ENCODE peak calls at places on chromosomes 13 and 19, in six cellular contexts. One of them, this sample, is unnamed.

GRCh38 chr13:24716011-24716410 is 35.8 kb downstream of the ATP12A start:
- DNase-seq in mucosa of descending colon: no peak
- DNase-seq in kidney epithelial cell: no peak
- DNase-seq in GM10248: no peak
- DNase-seq in ovary: no peak
- DNase-seq in cardiac fibroblast: no peak
- DNase-seq in this sample: no peak

GRCh38 chr19:5122671-5123409 is 153.9 kb downstream of the KDM4B start:
- DNase-seq in kidney epithelial cell: no peak
- DNase-seq in ovary: no peak
- DNase-seq in GM10248: no peak
- DNase-seq in mucosa of descending colon: no peak
- DNase-seq in cardiac fibroblast: no peak
- DNase-seq in this sample: no peak

GRCh38 chr13:112885782-112886268 is 83.2 kb upstream of the MCF2L start:
- DNase-seq in cardiac fibroblast: peak; percentile 84
- DNase-seq in kidney epithelial cell: peak; percentile 70
- DNase-seq in ovary: peak; percentile 59
- DNase-seq in GM10248: no peak
- DNase-seq in mucosa of descending colon: peak; percentile 91
- DNase-seq in this sample: peak; percentile 51

GRCh38 chr19:14476307-14476662 is 1.1 kb upstream of the PTGER1 start:
- DNase-seq in kidney epithelial cell: no peak
- DNase-seq in mucosa of descending colon: no peak
- DNase-seq in GM10248: no peak
- DNase-seq in ovary: no peak
- DNase-seq in cardiac fibroblast: no peak
- DNase-seq in this sample: no peak

GRCh38 chr19:39398297-39398864 is 7.2 kb downstream of the MED29 start:
- DNase-seq in ovary: peak; percentile 68
- DNase-seq in cardiac fibroblast: peak; percentile 89
- DNase-seq in mucosa of descending colon: peak; percentile 87
- DNase-seq in GM10248: no peak
- DNase-seq in kidney epithelial cell: no peak
- DNase-seq in this sample: no peak

GRCh38 chr13:112446347-112446861 is 70.2 kb downstream of the SPACA7 start:
- DNase-seq in GM10248: no peak
- DNase-seq in cardiac fibroblast: no peak
- DNase-seq in kidney epithelial cell: no peak
- DNase-seq in mucosa of descending colon: no peak
- DNase-seq in ovary: no peak
- DNase-seq in this sample: no peak

GRCh38 chr13:74136089-74136658 is 2.0 kb upstream of the KLF12 start:
- DNase-seq in kidney epithelial cell: no peak
- DNase-seq in mucosa of descending colon: peak; percentile 69
- DNase-seq in GM10248: peak; percentile 17
- DNase-seq in cardiac fibroblast: peak; percentile 73
- DNase-seq in ovary: peak; percentile 36
- DNase-seq in this sample: peak; percentile 15

GRCh38 chr19:42089191-42089750 is 13.3 kb downstream of the ZNF574 start:
- DNase-seq in mucosa of descending colon: no peak
- DNase-seq in kidney epithelial cell: no peak
- DNase-seq in GM10248: no peak
- DNase-seq in ovary: no peak
- DNase-seq in cardiac fibroblast: peak; percentile 31
- DNase-seq in this sample: no peak

GRCh38 chr19:6971366-6971765 is 49.9 kb downstream of the MBD3L2B start:
- DNase-seq in kidney epithelial cell: no peak
- DNase-seq in GM10248: no peak
- DNase-seq in cardiac fibroblast: peak; percentile 23
- DNase-seq in mucosa of descending colon: no peak
- DNase-seq in ovary: no peak
- DNase-seq in this sample: no peak

GRCh38 chr19:31279436-31279765 is 69.8 kb downstream of the TSHZ3 start:
- DNase-seq in ovary: no peak
- DNase-seq in GM10248: no peak
- DNase-seq in mucosa of descending colon: no peak
- DNase-seq in cardiac fibroblast: no peak
- DNase-seq in kidney epithelial cell: no peak
- DNase-seq in this sample: no peak

GRCh38 chr13:51330741-51331140 is 8.8 kb upstream of the SERPINE3 start:
- DNase-seq in GM10248: peak; percentile 41
- DNase-seq in cardiac fibroblast: peak; percentile 60
- DNase-seq in mucosa of descending colon: no peak
- DNase-seq in ovary: no peak
- DNase-seq in kidney epithelial cell: no peak
- DNase-seq in this sample: peak; percentile 40

GRCh38 chr13:48804836-48805601 is 151.3 kb downstream of the CYSLTR2 start:
- DNase-seq in kidney epithelial cell: peak; percentile 74
- DNase-seq in cardiac fibroblast: no peak
- DNase-seq in mucosa of descending colon: no peak
- DNase-seq in GM10248: no peak
- DNase-seq in ovary: no peak
- DNase-seq in this sample: no peak

GRCh38 chr13:37657134-37657533 is 58.6 kb upstream of the POSTN start:
- DNase-seq in kidney epithelial cell: peak; percentile 61
- DNase-seq in ovary: no peak
- DNase-seq in mucosa of descending colon: no peak
- DNase-seq in GM10248: no peak
- DNase-seq in cardiac fibroblast: peak; percentile 95
- DNase-seq in this sample: no peak

GRCh38 chr13:80036845-80037504 is 304.0 kb downstream of the SPRY2 start:
- DNase-seq in GM10248: no peak
- DNase-seq in cardiac fibroblast: no peak
- DNase-seq in kidney epithelial cell: no peak
- DNase-seq in ovary: no peak
- DNase-seq in mucosa of descending colon: no peak
- DNase-seq in this sample: no peak

GRCh38 chr13:35694031-35694430 is 217.5 kb upstream of the MAB21L1 start:
- DNase-seq in GM10248: no peak
- DNase-seq in ovary: no peak
- DNase-seq in kidney epithelial cell: no peak
- DNase-seq in mucosa of descending colon: no peak
- DNase-seq in cardiac fibroblast: no peak
- DNase-seq in this sample: no peak

GRCh38 chr19:49142866-49143335 is 12.3 kb downstream of the HRC start:
- DNase-seq in mucosa of descending colon: peak; percentile 90
- DNase-seq in cardiac fibroblast: peak; percentile 91
- DNase-seq in kidney epithelial cell: peak; percentile 76
- DNase-seq in ovary: peak; percentile 64
- DNase-seq in GM10248: peak; percentile 86
- DNase-seq in this sample: peak; percentile 86

GRCh38 chr19:40165362-40165937 is 25.8 kb upstream of the MAP3K10 start:
- DNase-seq in kidney epithelial cell: no peak
- DNase-seq in GM10248: peak; percentile 68
- DNase-seq in cardiac fibroblast: peak; percentile 44
- DNase-seq in mucosa of descending colon: peak; percentile 68
- DNase-seq in ovary: no peak
- DNase-seq in this sample: peak; percentile 82

GRCh38 chr19:15124572-15125231 is 17.5 kb downstream of the SYDE1 start:
- DNase-seq in kidney epithelial cell: no peak
- DNase-seq in cardiac fibroblast: no peak
- DNase-seq in mucosa of descending colon: peak; percentile 93
- DNase-seq in ovary: no peak
- DNase-seq in GM10248: no peak
- DNase-seq in this sample: no peak

GRCh38 chr13:26017196-26017921 is 34.5 kb downstream of the SHISA2 start:
- DNase-seq in cardiac fibroblast: no peak
- DNase-seq in ovary: no peak
- DNase-seq in GM10248: peak; percentile 4
- DNase-seq in kidney epithelial cell: no peak
- DNase-seq in mucosa of descending colon: no peak
- DNase-seq in this sample: peak; percentile 4

GRCh38 chr13:49954674-49955455 is 18.7 kb upstream of the SPRYD7 start:
- DNase-seq in mucosa of descending colon: peak; percentile 43
- DNase-seq in kidney epithelial cell: no peak
- DNase-seq in cardiac fibroblast: no peak
- DNase-seq in ovary: no peak
- DNase-seq in GM10248: no peak
- DNase-seq in this sample: no peak

GRCh38 chr19:5172859-5173577 is 167.6 kb downstream of the PTPRS start:
- DNase-seq in kidney epithelial cell: peak; percentile 59
- DNase-seq in cardiac fibroblast: peak; percentile 98
- DNase-seq in GM10248: no peak
- DNase-seq in mucosa of descending colon: no peak
- DNase-seq in ovary: no peak
- DNase-seq in this sample: no peak

GRCh38 chr19:4714016-4714415 is 9.6 kb downstream of the DPP9 start:
- DNase-seq in kidney epithelial cell: no peak
- DNase-seq in GM10248: no peak
- DNase-seq in mucosa of descending colon: no peak
- DNase-seq in cardiac fibroblast: no peak
- DNase-seq in ovary: no peak
- DNase-seq in this sample: no peak

GRCh38 chr13:30581582-30581981 is 36.1 kb upstream of the USPL1 start:
- DNase-seq in GM10248: peak; percentile 35
- DNase-seq in kidney epithelial cell: no peak
- DNase-seq in cardiac fibroblast: peak; percentile 41
- DNase-seq in mucosa of descending colon: no peak
- DNase-seq in ovary: no peak
- DNase-seq in this sample: peak; percentile 27

GRCh38 chr19:17522988-17523872 is 11.8 kb downstream of the PGLS start:
- DNase-seq in GM10248: peak; percentile 87
- DNase-seq in cardiac fibroblast: no peak
- DNase-seq in kidney epithelial cell: no peak
- DNase-seq in ovary: no peak
- DNase-seq in mucosa of descending colon: peak; percentile 58
- DNase-seq in this sample: peak; percentile 90

GRCh38 chr13:75489502-75490263 is 7.7 kb upstream of the TBC1D4 start:
- DNase-seq in kidney epithelial cell: no peak
- DNase-seq in ovary: no peak
- DNase-seq in mucosa of descending colon: peak; percentile 38
- DNase-seq in GM10248: peak; percentile 35
- DNase-seq in cardiac fibroblast: peak; percentile 81
- DNase-seq in this sample: peak; percentile 39

GRCh38 chr19:3526507-3527244 is 12.3 kb upstream of the TEKTIP1 start:
- DNase-seq in mucosa of descending colon: no peak
- DNase-seq in ovary: no peak
- DNase-seq in cardiac fibroblast: no peak
- DNase-seq in kidney epithelial cell: no peak
- DNase-seq in GM10248: no peak
- DNase-seq in this sample: no peak
- TF ChIP-seq CTCF in mucosa of descending colon: no peak
- TF ChIP-seq CTCF in ovary: no peak
- TF ChIP-seq CTCF in cardiac fibroblast: peak; percentile 18
- TF ChIP-seq CTCF in kidney epithelial cell: peak; percentile 36
- TF ChIP-seq CTCF in GM10248: no peak
- TF ChIP-seq CTCF in this sample: no peak

GRCh38 chr13:33057019-33057785 is 41.0 kb downstream of the KL start:
- DNase-seq in GM10248: peak; percentile 49
- DNase-seq in kidney epithelial cell: peak; percentile 1
- DNase-seq in cardiac fibroblast: peak; percentile 38
- DNase-seq in ovary: no peak
- DNase-seq in mucosa of descending colon: no peak
- DNase-seq in this sample: peak; percentile 46
- TF ChIP-seq CTCF in GM10248: peak; percentile 21
- TF ChIP-seq CTCF in kidney epithelial cell: peak; percentile 26
- TF ChIP-seq CTCF in cardiac fibroblast: peak; percentile 64
- TF ChIP-seq CTCF in ovary: no peak
- TF ChIP-seq CTCF in mucosa of descending colon: no peak
- TF ChIP-seq CTCF in this sample: no peak

DNA sequence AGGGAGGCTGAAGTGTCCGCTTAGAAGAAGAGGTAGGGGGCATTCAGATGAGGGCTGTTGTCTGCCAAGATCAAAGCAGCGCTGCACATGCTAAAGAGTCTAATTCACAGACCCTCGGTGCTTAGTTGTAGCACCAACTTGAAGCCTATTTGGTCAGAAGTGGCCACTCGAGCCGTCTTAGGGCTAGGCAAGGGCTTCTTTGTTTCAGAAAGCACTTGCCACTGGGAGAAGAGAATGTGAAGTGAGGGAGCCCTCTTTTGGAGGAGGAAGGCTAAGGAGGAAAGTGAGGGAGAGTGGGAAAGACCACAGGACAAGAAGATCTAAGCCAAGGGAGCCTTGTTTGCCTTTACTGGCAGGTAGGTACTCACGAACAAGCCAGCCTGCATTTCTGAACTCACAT is 313.4 kb upstream of the TMTC4 start:
- DNase-seq in mucosa of descending colon: no peak
- DNase-seq in cardiac fibroblast: peak; percentile 42
- DNase-seq in kidney epithelial cell: no peak
- DNase-seq in ovary: no peak
- DNase-seq in GM10248: no peak
- DNase-seq in this sample: no peak
- TF ChIP-seq CTCF in mucosa of descending colon: no peak
- TF ChIP-seq CTCF in cardiac fibroblast: no peak
- TF ChIP-seq CTCF in kidney epithelial cell: peak; percentile 14
- TF ChIP-seq CTCF in ovary: no peak
- TF ChIP-seq CTCF in GM10248: no peak
- TF ChIP-seq CTCF in this sample: peak; percentile 8

GRCh38 chr13:99086149-99086868 is 108.4 kb upstream of the DOCK9 start:
- DNase-seq in mucosa of descending colon: peak; percentile 82
- DNase-seq in ovary: peak; percentile 49
- DNase-seq in kidney epithelial cell: no peak
- DNase-seq in GM10248: peak; percentile 75
- DNase-seq in cardiac fibroblast: peak; percentile 43
- DNase-seq in this sample: peak; percentile 90
- TF ChIP-seq CTCF in mucosa of descending colon: no peak
- TF ChIP-seq CTCF in ovary: no peak
- TF ChIP-seq CTCF in kidney epithelial cell: no peak
- TF ChIP-seq CTCF in GM10248: no peak
- TF ChIP-seq CTCF in cardiac fibroblast: no peak
- TF ChIP-seq CTCF in this sample: no peak

DNA sequence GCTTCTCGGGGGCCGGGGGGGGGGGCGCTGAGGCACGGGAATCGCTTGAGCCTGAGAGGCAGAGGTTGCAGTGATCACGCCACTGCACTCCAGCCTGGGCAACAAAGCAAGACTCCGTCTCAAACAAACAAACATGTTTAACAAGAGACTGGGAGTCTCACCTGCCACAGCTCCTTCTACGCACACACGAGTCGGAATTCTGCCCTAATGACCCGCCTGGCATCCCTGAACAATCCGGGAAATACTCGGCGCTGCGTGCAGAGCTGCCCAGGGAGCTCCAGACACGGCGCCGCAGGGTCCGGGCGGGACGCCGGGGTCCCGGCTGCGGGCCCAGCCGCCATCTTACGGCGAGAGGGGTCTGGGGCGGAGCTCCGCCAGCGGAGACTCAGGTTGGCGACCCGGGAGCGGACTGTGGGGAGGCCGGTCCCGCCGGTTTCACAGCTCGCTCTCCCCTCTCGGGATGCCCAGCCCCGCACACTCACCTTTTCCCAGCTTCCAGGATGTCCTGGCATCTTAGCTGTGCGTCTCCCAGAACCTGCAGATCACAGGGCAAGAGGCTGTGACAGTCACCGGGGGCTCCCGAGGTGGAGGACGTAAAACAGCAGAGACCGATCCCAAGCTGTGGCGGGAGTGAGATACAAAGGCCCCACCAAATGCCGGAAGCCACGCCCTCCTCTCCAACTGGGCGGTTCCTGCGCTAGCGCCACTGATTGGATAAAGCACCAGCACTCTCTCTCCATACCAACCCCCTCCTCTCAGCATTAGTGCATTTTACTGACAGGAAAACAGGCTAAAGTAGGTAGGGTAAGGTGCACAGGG is 23.6 kb upstream of the ZNF724 start:
- DNase-seq in ovary: peak; percentile 95
- DNase-seq in kidney epithelial cell: peak; percentile 63
- DNase-seq in cardiac fibroblast: peak; percentile 88
- DNase-seq in mucosa of descending colon: peak; percentile 96
- DNase-seq in GM10248: peak; percentile 91
- DNase-seq in this sample: peak; percentile 93
- TF ChIP-seq CTCF in ovary: no peak
- TF ChIP-seq CTCF in kidney epithelial cell: no peak
- TF ChIP-seq CTCF in cardiac fibroblast: no peak
- TF ChIP-seq CTCF in mucosa of descending colon: no peak
- TF ChIP-seq CTCF in GM10248: peak; percentile 35
- TF ChIP-seq CTCF in this sample: no peak

GRCh38 chr19:16200038-16200775 is 2.5 kb downstream of the AP1M1 start:
- DNase-seq in kidney epithelial cell: no peak
- DNase-seq in cardiac fibroblast: peak; percentile 56
- DNase-seq in GM10248: no peak
- DNase-seq in mucosa of descending colon: no peak
- DNase-seq in ovary: no peak
- DNase-seq in this sample: no peak
- TF ChIP-seq CTCF in kidney epithelial cell: no peak
- TF ChIP-seq CTCF in cardiac fibroblast: no peak
- TF ChIP-seq CTCF in GM10248: no peak
- TF ChIP-seq CTCF in mucosa of descending colon: no peak
- TF ChIP-seq CTCF in ovary: no peak
- TF ChIP-seq CTCF in this sample: no peak

This sample was measured in GM20000.